ENCODE peak calls at places on chromosomes 11 and 22, in ten cellular contexts. One of them, this sample, is unnamed.
A peak's percentile ranks its signal among the peaks of the same experiment; 100 is the strongest.

GRCh38 chr11:88103337-88104206 is 71.7 kb downstream of the RAB38 start:
- DNase-seq in RWPE1: no peak
- DNase-seq in coronary artery: no peak
- DNase-seq in left ventricle myocardium inferior: no peak
- DNase-seq in prostate gland: no peak
- DNase-seq in ovary: no peak
- DNase-seq in cardiac fibroblast: peak; percentile 81
- DNase-seq in mucosa of descending colon: no peak
- DNase-seq in Calu3: peak; percentile 70
- DNase-seq in endodermal cell: peak; percentile 92
- DNase-seq in this sample: peak; percentile 67

GRCh38 chr22:50169774-50170341 is 673 bp upstream of the PANX2 start:
- DNase-seq in RWPE1: no peak
- DNase-seq in cardiac fibroblast: peak; percentile 37
- DNase-seq in mucosa of descending colon: peak; percentile 43
- DNase-seq in Calu3: no peak
- DNase-seq in left ventricle myocardium inferior: no peak
- DNase-seq in prostate gland: no peak
- DNase-seq in coronary artery: no peak
- DNase-seq in ovary: peak; percentile 31
- DNase-seq in endodermal cell: peak; percentile 78
- DNase-seq in this sample: no peak

GRCh38 chr11:70611890-70612289 is 213.6 kb downstream of the CTTN start:
- DNase-seq in cardiac fibroblast: no peak
- DNase-seq in RWPE1: no peak
- DNase-seq in Calu3: no peak
- DNase-seq in left ventricle myocardium inferior: no peak
- DNase-seq in mucosa of descending colon: no peak
- DNase-seq in coronary artery: no peak
- DNase-seq in ovary: no peak
- DNase-seq in prostate gland: no peak
- DNase-seq in endodermal cell: no peak
- DNase-seq in this sample: no peak

GRCh38 chr11:16817321-16817720 is 78.9 kb downstream of the C11orf58 start:
- DNase-seq in prostate gland: no peak
- DNase-seq in left ventricle myocardium inferior: no peak
- DNase-seq in ovary: no peak
- DNase-seq in coronary artery: no peak
- DNase-seq in Calu3: no peak
- DNase-seq in cardiac fibroblast: no peak
- DNase-seq in RWPE1: no peak
- DNase-seq in endodermal cell: no peak
- DNase-seq in mucosa of descending colon: no peak
- DNase-seq in this sample: no peak

GRCh38 chr22:36640106-36640672 is 63.4 kb downstream of the CACNG2 start:
- DNase-seq in coronary artery: no peak
- DNase-seq in RWPE1: no peak
- DNase-seq in ovary: no peak
- DNase-seq in Calu3: no peak
- DNase-seq in left ventricle myocardium inferior: no peak
- DNase-seq in mucosa of descending colon: no peak
- DNase-seq in cardiac fibroblast: no peak
- DNase-seq in prostate gland: no peak
- DNase-seq in endodermal cell: peak; percentile 57
- DNase-seq in this sample: no peak

GRCh38 chr11:78715639-78716311 is 141.1 kb upstream of the NARS2 start:
- DNase-seq in left ventricle myocardium inferior: no peak
- DNase-seq in RWPE1: peak; percentile 88
- DNase-seq in Calu3: peak; percentile 79
- DNase-seq in coronary artery: no peak
- DNase-seq in prostate gland: peak; percentile 39
- DNase-seq in endodermal cell: peak; percentile 95
- DNase-seq in ovary: no peak
- DNase-seq in cardiac fibroblast: peak; percentile 66
- DNase-seq in mucosa of descending colon: no peak
- DNase-seq in this sample: peak; percentile 63

GRCh38 chr11:1830119-1830499 is 4.7 kb upstream of the SYT8 start:
- DNase-seq in ovary: no peak
- DNase-seq in left ventricle myocardium inferior: no peak
- DNase-seq in RWPE1: peak; percentile 25
- DNase-seq in endodermal cell: no peak
- DNase-seq in mucosa of descending colon: no peak
- DNase-seq in prostate gland: no peak
- DNase-seq in Calu3: peak; percentile 49
- DNase-seq in coronary artery: no peak
- DNase-seq in cardiac fibroblast: no peak
- DNase-seq in this sample: no peak

GRCh38 chr11:63944987-63945386 is 6.2 kb downstream of the NAA40 start:
- DNase-seq in prostate gland: no peak
- DNase-seq in ovary: peak; percentile 45
- DNase-seq in cardiac fibroblast: peak; percentile 17
- DNase-seq in Calu3: no peak
- DNase-seq in left ventricle myocardium inferior: peak; percentile 45
- DNase-seq in mucosa of descending colon: no peak
- DNase-seq in coronary artery: no peak
- DNase-seq in endodermal cell: no peak
- DNase-seq in RWPE1: no peak
- DNase-seq in this sample: no peak

GRCh38 chr11:73271936-73272679 is at the start of gene P2RY6:
- DNase-seq in endodermal cell: peak; percentile 73
- DNase-seq in coronary artery: peak; percentile 73
- DNase-seq in RWPE1: peak; percentile 64
- DNase-seq in mucosa of descending colon: no peak
- DNase-seq in cardiac fibroblast: peak; percentile 55
- DNase-seq in Calu3: no peak
- DNase-seq in left ventricle myocardium inferior: no peak
- DNase-seq in prostate gland: no peak
- DNase-seq in ovary: no peak
- DNase-seq in this sample: peak; percentile 36

GRCh38 chr11:86358720-86359119 is 16.0 kb upstream of the CCDC81 start:
- DNase-seq in endodermal cell: no peak
- DNase-seq in prostate gland: no peak
- DNase-seq in ovary: no peak
- DNase-seq in Calu3: no peak
- DNase-seq in cardiac fibroblast: no peak
- DNase-seq in RWPE1: no peak
- DNase-seq in mucosa of descending colon: no peak
- DNase-seq in coronary artery: no peak
- DNase-seq in left ventricle myocardium inferior: no peak
- DNase-seq in this sample: no peak

GRCh38 chr11:105799263-105799662 is 189.4 kb downstream of the GRIA4 start:
- DNase-seq in coronary artery: no peak
- DNase-seq in left ventricle myocardium inferior: no peak
- DNase-seq in prostate gland: no peak
- DNase-seq in ovary: no peak
- DNase-seq in endodermal cell: no peak
- DNase-seq in mucosa of descending colon: no peak
- DNase-seq in Calu3: no peak
- DNase-seq in cardiac fibroblast: no peak
- DNase-seq in RWPE1: no peak
- DNase-seq in this sample: no peak

GRCh38 chr11:6992026-6992425 is 28.1 kb downstream of the ZNF214 start:
- DNase-seq in endodermal cell: no peak
- DNase-seq in left ventricle myocardium inferior: no peak
- DNase-seq in RWPE1: no peak
- DNase-seq in mucosa of descending colon: no peak
- DNase-seq in prostate gland: peak; percentile 35
- DNase-seq in coronary artery: no peak
- DNase-seq in Calu3: no peak
- DNase-seq in ovary: no peak
- DNase-seq in cardiac fibroblast: peak; percentile 26
- DNase-seq in this sample: peak; percentile 39

GRCh38 chr11:35661539-35661938 is 1.0 kb upstream of the TRIM44 start:
- DNase-seq in mucosa of descending colon: no peak
- DNase-seq in RWPE1: no peak
- DNase-seq in prostate gland: no peak
- DNase-seq in Calu3: no peak
- DNase-seq in ovary: no peak
- DNase-seq in left ventricle myocardium inferior: no peak
- DNase-seq in cardiac fibroblast: no peak
- DNase-seq in endodermal cell: no peak
- DNase-seq in coronary artery: no peak
- DNase-seq in this sample: no peak
- TF ChIP-seq CTCF in mucosa of descending colon: no peak
- TF ChIP-seq CTCF in RWPE1: no peak
- TF ChIP-seq CTCF in prostate gland: no peak
- TF ChIP-seq CTCF in Calu3: no peak
- TF ChIP-seq CTCF in ovary: no peak
- TF ChIP-seq CTCF in left ventricle myocardium inferior: no peak
- TF ChIP-seq CTCF in cardiac fibroblast: no peak
- TF ChIP-seq CTCF in endodermal cell: no peak
- TF ChIP-seq CTCF in coronary artery: no peak
- TF ChIP-seq CTCF in this sample: no peak

GRCh38 chr11:9660886-9661285 is 3.0 kb upstream of the SWAP70 start:
- DNase-seq in coronary artery: no peak
- DNase-seq in left ventricle myocardium inferior: no peak
- DNase-seq in cardiac fibroblast: peak; percentile 73
- DNase-seq in endodermal cell: no peak
- DNase-seq in ovary: no peak
- DNase-seq in RWPE1: peak; percentile 20
- DNase-seq in Calu3: peak; percentile 9
- DNase-seq in mucosa of descending colon: no peak
- DNase-seq in prostate gland: no peak
- DNase-seq in this sample: peak; percentile 32

GRCh38 chr11:9662273-9662672 is 1.6 kb upstream of the SWAP70 start:
- DNase-seq in endodermal cell: peak; percentile 11
- DNase-seq in left ventricle myocardium inferior: no peak
- DNase-seq in mucosa of descending colon: no peak
- DNase-seq in prostate gland: no peak
- DNase-seq in Calu3: no peak
- DNase-seq in ovary: no peak
- DNase-seq in cardiac fibroblast: no peak
- DNase-seq in RWPE1: no peak
- DNase-seq in coronary artery: no peak
- DNase-seq in this sample: no peak

GRCh38 chr11:9665749-9666148 is 1.9 kb downstream of the SWAP70 start:
- DNase-seq in ovary: no peak
- DNase-seq in endodermal cell: no peak
- DNase-seq in prostate gland: no peak
- DNase-seq in coronary artery: no peak
- DNase-seq in left ventricle myocardium inferior: no peak
- DNase-seq in RWPE1: no peak
- DNase-seq in Calu3: no peak
- DNase-seq in cardiac fibroblast: no peak
- DNase-seq in mucosa of descending colon: no peak
- DNase-seq in this sample: no peak

GRCh38 chr11:9664276-9665171 is 647 bp downstream of the SWAP70 start:
- DNase-seq in cardiac fibroblast: peak; percentile 73
- DNase-seq in mucosa of descending colon: peak; percentile 60
- DNase-seq in Calu3: peak; percentile 50
- DNase-seq in prostate gland: peak; percentile 19
- DNase-seq in coronary artery: peak; percentile 87
- DNase-seq in left ventricle myocardium inferior: peak; percentile 32
- DNase-seq in endodermal cell: no peak
- DNase-seq in RWPE1: peak; percentile 52
- DNase-seq in ovary: peak; percentile 31
- DNase-seq in this sample: peak; percentile 54

GRCh38 chr11:9663699-9664275 is at the start of gene SWAP70:
- DNase-seq in Calu3: peak; percentile 93
- DNase-seq in RWPE1: peak; percentile 87
- DNase-seq in endodermal cell: peak; percentile 99
- DNase-seq in prostate gland: peak; percentile 88
- DNase-seq in coronary artery: peak; percentile 94
- DNase-seq in left ventricle myocardium inferior: peak; percentile 91
- DNase-seq in mucosa of descending colon: peak; percentile 95
- DNase-seq in cardiac fibroblast: peak; percentile 89
- DNase-seq in ovary: peak; percentile 89
- DNase-seq in this sample: peak; percentile 86
- TF ChIP-seq CTCF in Calu3: no peak
- TF ChIP-seq CTCF in RWPE1: no peak
- TF ChIP-seq CTCF in endodermal cell: peak; percentile 71
- TF ChIP-seq CTCF in prostate gland: peak; percentile 68
- TF ChIP-seq CTCF in coronary artery: no peak
- TF ChIP-seq CTCF in left ventricle myocardium inferior: peak; percentile 74
- TF ChIP-seq CTCF in mucosa of descending colon: no peak
- TF ChIP-seq CTCF in cardiac fibroblast: peak; percentile 60
- TF ChIP-seq CTCF in ovary: peak; percentile 49
- TF ChIP-seq CTCF in this sample: peak; percentile 56

DNA sequence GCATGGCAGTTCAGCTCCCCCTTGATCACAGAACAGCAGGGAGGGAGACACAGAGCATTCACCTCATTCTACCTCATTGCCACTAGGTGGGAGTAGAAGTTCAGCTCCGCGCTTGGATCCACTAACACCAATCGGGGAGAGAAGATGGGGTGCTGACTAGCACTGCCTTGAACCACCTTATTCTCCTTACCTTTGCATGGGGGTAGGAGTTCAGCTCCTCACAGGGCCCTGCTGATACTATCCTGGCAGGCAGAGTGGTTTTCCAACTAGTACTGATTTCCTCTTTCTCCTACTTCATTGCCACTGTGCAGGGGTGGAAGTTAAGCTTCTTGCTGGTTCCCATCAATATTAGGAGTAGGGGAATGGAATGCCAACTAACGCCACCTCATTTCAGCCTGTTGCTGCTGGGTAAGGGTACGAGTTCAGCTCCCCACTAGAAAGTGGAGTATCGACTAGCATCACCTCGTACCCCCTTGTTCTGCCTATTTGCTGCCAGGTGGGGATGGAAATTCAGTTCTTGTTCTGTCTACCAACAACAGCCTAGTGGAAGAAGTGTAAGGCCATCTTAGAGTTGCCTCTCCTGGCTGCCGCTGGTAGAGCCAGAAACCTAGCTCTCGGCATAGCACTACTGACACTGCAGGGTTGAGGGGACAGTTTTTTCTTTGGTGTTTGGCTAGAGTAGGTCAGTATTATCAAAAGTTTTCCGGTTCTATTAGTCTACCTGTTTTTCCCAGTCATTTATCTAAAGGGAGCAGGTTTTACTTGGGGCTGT is 550.9 kb upstream of the CCDC90B start:
- DNase-seq in endodermal cell: peak; percentile 85
- DNase-seq in cardiac fibroblast: peak; percentile 66
- DNase-seq in ovary: peak; percentile 21
- DNase-seq in left ventricle myocardium inferior: no peak
- DNase-seq in prostate gland: peak; percentile 8
- DNase-seq in Calu3: peak; percentile 19
- DNase-seq in mucosa of descending colon: no peak
- DNase-seq in RWPE1: peak; percentile 59
- DNase-seq in coronary artery: no peak
- DNase-seq in this sample: peak; percentile 51
- TF ChIP-seq CTCF in endodermal cell: peak; percentile 92
- TF ChIP-seq CTCF in cardiac fibroblast: peak; percentile 84
- TF ChIP-seq CTCF in ovary: peak; percentile 47
- TF ChIP-seq CTCF in left ventricle myocardium inferior: peak; percentile 76
- TF ChIP-seq CTCF in prostate gland: peak; percentile 47
- TF ChIP-seq CTCF in Calu3: peak; percentile 61
- TF ChIP-seq CTCF in mucosa of descending colon: no peak
- TF ChIP-seq CTCF in RWPE1: peak; percentile 48
- TF ChIP-seq CTCF in coronary artery: peak; percentile 48
- TF ChIP-seq CTCF in this sample: peak; percentile 73

DNA sequence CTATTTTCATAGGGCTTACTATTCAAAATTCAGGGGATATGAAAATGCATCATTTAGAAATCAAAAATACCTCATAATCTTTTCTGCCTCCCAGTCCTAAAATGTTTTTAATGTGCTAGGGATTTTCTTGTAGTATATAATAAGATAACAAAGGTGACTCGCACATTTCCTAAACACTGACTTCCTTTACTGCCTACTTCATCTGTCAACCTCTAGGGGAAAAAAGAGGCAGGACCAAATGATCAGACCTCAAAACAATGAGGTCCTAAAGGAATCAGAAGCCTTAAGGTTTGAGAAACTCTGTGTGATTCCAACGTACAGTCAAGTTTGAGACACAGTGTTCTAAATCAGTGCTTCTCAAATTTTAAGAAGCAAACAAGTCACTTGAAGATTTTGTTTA is 56.1 kb upstream of the POU2AF2 start:
- DNase-seq in mucosa of descending colon: no peak
- DNase-seq in endodermal cell: no peak
- DNase-seq in prostate gland: no peak
- DNase-seq in RWPE1: no peak
- DNase-seq in ovary: no peak
- DNase-seq in Calu3: no peak
- DNase-seq in coronary artery: no peak
- DNase-seq in cardiac fibroblast: no peak
- DNase-seq in left ventricle myocardium inferior: no peak
- DNase-seq in this sample: no peak
- TF ChIP-seq CTCF in mucosa of descending colon: no peak
- TF ChIP-seq CTCF in endodermal cell: peak; percentile 59
- TF ChIP-seq CTCF in prostate gland: no peak
- TF ChIP-seq CTCF in RWPE1: no peak
- TF ChIP-seq CTCF in ovary: no peak
- TF ChIP-seq CTCF in Calu3: no peak
- TF ChIP-seq CTCF in coronary artery: no peak
- TF ChIP-seq CTCF in cardiac fibroblast: no peak
- TF ChIP-seq CTCF in left ventricle myocardium inferior: no peak
- TF ChIP-seq CTCF in this sample: no peak